ENCODE peak calls at places on chromosomes 1 and 21, in five cellular contexts. K is fibroblast of lung, R is NCI-H2171 treated with DMSO at 0.1 percent for 48 hours, E is K562, Q is GM12892. W is an unnamed sample.

GRCh38 chr1:219492676-219493075 is 120.2 kb downstream of the ZC3H11B start:
- DNase-seq in K (no peak), R (no peak), E (no peak), Q (no peak), W (no peak)

GRCh38 chr1:229558460-229559335 is at the start of gene ABCB10:
- DNase-seq in K (peak), R (peak), E (peak), Q (peak), W (peak)

GRCh38 chr1:234756066-234756783 is 146.2 kb upstream of the IRF2BP2 start:
- DNase-seq in K (peak), R (no peak), E (no peak), Q (no peak), W (no peak)

GRCh38 chr1:188782220-188782841 is 1695.3 kb downstream of the BRINP3 start:
- DNase-seq in K (peak), R (peak), E (peak), Q (no peak), W (no peak)

GRCh38 chr1:53316058-53316741 is 11.7 kb downstream of the LRP8 start:
- DNase-seq in K (no peak), R (peak), E (peak), Q (no peak), W (no peak)

GRCh38 chr1:24910751-24911650 is 19.1 kb downstream of the RUNX3 start:
- DNase-seq in K (peak), R (no peak), E (peak), Q (no peak), W (no peak)

GRCh38 chr1:162235261-162235780 is 141.3 kb downstream of the SPATA46 start:
- DNase-seq in K (peak), R (no peak), E (no peak), Q (no peak), W (no peak)

GRCh38 chr21:35343046-35343816 is 294.1 kb upstream of the RUNX1 start:
- DNase-seq in K (peak), R (no peak), E (peak), Q (no peak), W (no peak)

GRCh38 chr1:111944121-111944785 is 45.2 kb downstream of the KCND3 start:
- DNase-seq in K (no peak), R (peak), E (no peak), Q (no peak), W (no peak)

GRCh38 chr1:61083014-61083798 is 845 bp downstream of the NFIA start:
- DNase-seq in K (peak), R (no peak), E (peak), Q (no peak), W (no peak)

GRCh38 chr1:205354259-205354904 is 2.3 kb downstream of the KLHDC8A start:
- DNase-seq in K (peak), R (peak), E (peak), Q (no peak), W (peak)

GRCh38 chr1:2865571-2866414 is 64.3 kb upstream of the TTC34 start:
- DNase-seq in K (no peak), R (peak), E (no peak), Q (no peak), W (no peak)

GRCh38 chr1:96596226-96596625 is 125.4 kb upstream of the PTBP2 start:
- DNase-seq in K (peak), R (peak), E (peak), Q (peak), W (peak)

GRCh38 chr1:55623339-55623738 is 408.2 kb upstream of the USP24 start:
- DNase-seq in K (no peak), R (no peak), E (no peak), Q (no peak), W (no peak)

GRCh38 chr1:44405041-44405803 is at the start of gene RNF220:
- DNase-seq in K (peak), R (peak), E (no peak), Q (no peak), W (no peak)

GRCh38 chr1:68112835-68113243 is 62.4 kb upstream of the DIRAS3 start:
- DNase-seq in K (peak), R (no peak), E (no peak), Q (no peak), W (no peak)

GRCh38 chr1:177902151-177902765 is 67.6 kb downstream of the SEC16B start:
- DNase-seq in K (no peak), R (no peak), E (no peak), Q (no peak), W (no peak)

GRCh38 chr1:9539829-9540550 is 725 bp downstream of the SLC25A33 start:
- DNase-seq in K (peak), R (peak), E (peak), Q (peak), W (peak)

GRCh38 chr1:63968663-63969460 is 195.0 kb downstream of the ROR1 start:
- DNase-seq in K (peak), R (no peak), E (no peak), Q (no peak), W (no peak)

GRCh38 chr1:161200992-161201827 is 957 bp upstream of the NDUFS2 start:
- DNase-seq in K (no peak), R (no peak), E (no peak), Q (no peak), W (no peak)

GRCh38 chr1:119968068-119968492 is 71.8 kb upstream of the ADAM30 start:
- DNase-seq in K (peak), R (peak), E (peak), Q (no peak), W (peak)

GRCh38 chr1:55280731-55281130 is 65.6 kb upstream of the USP24 start:
- DNase-seq in K (peak), R (no peak), E (no peak), Q (no peak), W (no peak)

GRCh38 chr21:38787461-38788274 is 18.1 kb upstream of the ETS2 start:
- DNase-seq in K (peak), R (peak), E (peak), Q (peak), W (no peak)

GRCh38 chr1:206932271-206932670 is 10.5 kb upstream of the FCMR start:
- DNase-seq in K (no peak), R (no peak), E (no peak), Q (no peak), W (no peak)

GRCh38 chr1:162680419-162681126 is 48.3 kb downstream of the DDR2 start:
- DNase-seq in K (peak), R (no peak), E (no peak), Q (no peak), W (no peak)

GRCh38 chr1:231315887-231316286 is 21.8 kb downstream of the EXOC8 start:
- DNase-seq in K (no peak), R (no peak), E (peak), Q (peak), W (peak)

GRCh38 chr1:228161381-228161780 is 4.2 kb upstream of the IBA57 start:
- DNase-seq in K (no peak), R (no peak), E (no peak), Q (no peak), W (no peak)

GRCh38 chr1:172325562-172325961 is 94.9 kb upstream of the C1orf105 start:
- DNase-seq in K (peak), R (no peak), E (no peak), Q (no peak), W (no peak)

GRCh38 chr1:188479146-188479545 is 1650.4 kb downstream of the PLA2G4A start:
- DNase-seq in K (peak), R (no peak), E (no peak), Q (no peak), W (no peak)

GRCh38 chr1:171674443-171675405 is 22.2 kb upstream of the MYOC start:
- DNase-seq in K (no peak), R (no peak), E (no peak), Q (no peak), W (no peak)

GRCh38 chr1:20896824-20897223 is 109.7 kb upstream of the HP1BP3 start:
- DNase-seq in K (peak), R (no peak), E (no peak), Q (no peak), W (no peak)

GRCh38 chr1:23899070-23899469 is 14.1 kb downstream of the CNR2 start:
- DNase-seq in K (no peak), R (no peak), E (no peak), Q (no peak), W (no peak)

GRCh38 chr1:179175011-179175934 is 54.2 kb downstream of the ABL2 start:
- DNase-seq in K (peak), R (no peak), E (no peak), Q (no peak), W (no peak)

GRCh38 chr1:88802950-88803349 is 88.4 kb downstream of the GTF2B start:
- DNase-seq in K (peak), R (no peak), E (no peak), Q (no peak), W (no peak)

W was measured in GM19239.